ENCODE peak calls at places on chromosome 2, in eight cellular contexts. S is RWPE1; L is Peyer's patch; Z is HFFc6; E is nephron progenitor cell; D is CD4-positive, alpha-beta T cell; F is AG10803; W is mucosa of descending colon. J is an unnamed sample.

GRCh38 chr2:80148906-80149305 is 155.6 kb downstream of the LRRTM1 start:
- DNase-seq in W (no peak), Z (no peak), D (no peak), F (no peak), L (no peak), E (no peak), S (no peak), J (no peak)

GRCh38 chr2:203673933-203674332 is 32.5 kb upstream of the CD28 start:
- DNase-seq in F (peak), L (no peak), E (no peak), S (no peak), W (no peak), D (no peak), Z (peak), J (no peak)

GRCh38 chr2:17604050-17604449 is 63.6 kb downstream of the VSNL1 start:
- DNase-seq in L (no peak), Z (no peak), F (no peak), W (no peak), E (no peak), S (no peak), D (no peak), J (no peak)

GRCh38 chr2:88170472-88170892 is 336 bp downstream of the THNSL2 start:
- DNase-seq in D (no peak), S (no peak), L (peak), W (peak), F (no peak), Z (no peak), E (no peak), J (no peak)

GRCh38 chr2:152555048-152555447 is 162.2 kb downstream of the PRPF40A start:
- DNase-seq in F (no peak), L (no peak), W (no peak), Z (no peak), S (no peak), E (no peak), D (no peak), J (no peak)

GRCh38 chr2:70806620-70807019 is 13.8 kb downstream of the CLEC4F start:
- DNase-seq in D (no peak), E (no peak), W (no peak), S (no peak), Z (no peak), F (no peak), L (no peak), J (no peak)

GRCh38 chr2:33552758-33553461 is 46.2 kb downstream of the FAM98A start:
- DNase-seq in S (no peak), F (peak), D (no peak), W (no peak), Z (peak), E (no peak), L (no peak), J (no peak)

GRCh38 chr2:119292226-119292625 is 68.6 kb downstream of the STEAP3 start:
- DNase-seq in E (no peak), Z (no peak), D (no peak), S (no peak), L (no peak), F (peak), W (no peak), J (no peak)

GRCh38 chr2:80068068-80068467 is 236.5 kb downstream of the LRRTM1 start:
- DNase-seq in L (no peak), E (no peak), S (no peak), D (no peak), W (no peak), F (no peak), Z (no peak), J (no peak)

GRCh38 chr2:86044614-86045013 is 61.1 kb downstream of the POLR1A start:
- DNase-seq in S (no peak), W (no peak), E (no peak), F (no peak), D (no peak), Z (no peak), L (peak), J (no peak)

GRCh38 chr2:47653909-47654789 is 128.8 kb upstream of the MSH6 start:
- DNase-seq in S (no peak), W (no peak), D (no peak), F (no peak), E (peak), Z (no peak), L (peak), J (no peak)

GRCh38 chr2:176088937-176089842 is 3.3 kb upstream of the HOXD13 start:
- DNase-seq in L (no peak), S (no peak), E (no peak), Z (no peak), W (no peak), F (no peak), D (no peak), J (peak)

GRCh38 chr2:129813404-129813803 is 166.1 kb upstream of the RAB6C start:
- DNase-seq in Z (no peak), F (no peak), E (no peak), D (no peak), S (no peak), L (no peak), W (no peak), J (no peak)

GRCh38 chr2:29012211-29012681 is 31.1 kb downstream of the TOGARAM2 start:
- DNase-seq in Z (no peak), S (no peak), F (peak), L (peak), D (peak), E (peak), W (peak), J (no peak)

GRCh38 chr2:219596954-219597551 is 604 bp upstream of the STK11IP start:
- DNase-seq in Z (no peak), S (no peak), L (no peak), D (no peak), F (no peak), W (no peak), E (no peak), J (no peak)

GRCh38 chr2:72116081-72116533 is 31.6 kb downstream of the CYP26B1 start:
- DNase-seq in F (no peak), Z (no peak), S (no peak), W (no peak), D (no peak), L (no peak), E (no peak), J (peak)

GRCh38 chr2:210195066-210195852 is 24.1 kb upstream of the KANSL1L start:
- DNase-seq in D (no peak), Z (peak), F (peak), S (peak), W (no peak), E (no peak), L (no peak), J (no peak)

GRCh38 chr2:98505311-98505808 is 60.7 kb downstream of the INPP4A start:
- DNase-seq in W (peak), F (no peak), E (no peak), S (no peak), Z (no peak), L (peak), D (peak), J (no peak)

GRCh38 chr2:25228848-25229674 is 60.7 kb upstream of the POMC start:
- DNase-seq in Z (peak), W (no peak), S (peak), F (peak), D (no peak), L (peak), E (peak), J (no peak)

GRCh38 chr2:188303363-188304031 is 11.8 kb downstream of the GULP1 start:
- DNase-seq in F (peak), D (no peak), L (no peak), S (peak), Z (peak), E (no peak), W (no peak), J (no peak)

GRCh38 chr2:24908316-24908937 is 11.6 kb downstream of the ADCY3 start:
- DNase-seq in F (no peak), L (peak), E (no peak), Z (no peak), D (no peak), S (no peak), W (no peak), J (no peak)

GRCh38 chr2:15783489-15783888 is 156.9 kb upstream of the MYCN start:
- DNase-seq in D (no peak), F (no peak), S (no peak), W (no peak), E (no peak), Z (no peak), L (no peak), J (no peak)

GRCh38 chr2:176188969-176189665 is 649 bp downstream of the HOXD1 start:
- DNase-seq in Z (no peak), S (peak), W (no peak), D (no peak), L (no peak), F (no peak), E (peak), J (no peak)

GRCh38 chr2:189350515-189351209 is 90.6 kb upstream of the WDR75 start:
- DNase-seq in E (no peak), Z (peak), S (no peak), D (no peak), L (no peak), W (no peak), F (peak), J (peak)

GRCh38 chr2:239552213-239552926 is 151.6 kb upstream of the HDAC4 start:
- DNase-seq in D (no peak), E (no peak), F (no peak), W (peak), S (no peak), Z (no peak), L (no peak), J (no peak)

GRCh38 chr2:75790121-75790520 is 79.4 kb upstream of the GCFC2 start:
- DNase-seq in S (no peak), W (no peak), F (no peak), E (no peak), Z (no peak), D (no peak), L (no peak), J (no peak)

GRCh38 chr2:75592028-75592427 is 31.3 kb upstream of the EVA1A start:
- DNase-seq in E (no peak), W (no peak), S (peak), L (no peak), F (peak), Z (peak), D (no peak), J (no peak)

GRCh38 chr2:80053522-80054338 is 250.8 kb downstream of the LRRTM1 start:
- DNase-seq in Z (no peak), L (no peak), D (no peak), W (no peak), E (no peak), S (peak), F (no peak), J (no peak)

GRCh38 chr2:54522624-54523281 is 66.6 kb downstream of the SPTBN1 start:
- DNase-seq in E (peak), D (peak), Z (peak), W (no peak), S (peak), L (peak), F (no peak), J (no peak)

GRCh38 chr2:129717560-129718128 is 261.8 kb upstream of the RAB6C start:
- DNase-seq in F (no peak), W (no peak), L (no peak), S (no peak), E (peak), Z (no peak), D (no peak), J (no peak)

GRCh38 chr2:71389379-71390072 is 57.9 kb downstream of the ZNF638 start:
- DNase-seq in D (no peak), F (no peak), L (no peak), E (no peak), W (no peak), Z (no peak), S (no peak), J (no peak)

GRCh38 chr2:97728091-97728596 is 14.8 kb downstream of the ZAP70 start:
- DNase-seq in D (no peak), L (peak), E (no peak), Z (no peak), W (no peak), F (peak), S (peak), J (no peak)

GRCh38 chr2:62293490-62294212 is 97.7 kb downstream of the B3GNT2 start:
- DNase-seq in F (no peak), L (peak), Z (no peak), W (peak), S (peak), E (peak), D (no peak), J (no peak)

GRCh38 chr2:36530983-36531354 is 67.0 kb downstream of the FEZ2 start:
- DNase-seq in Z (no peak), L (no peak), E (no peak), F (peak), S (no peak), D (no peak), W (no peak), J (no peak)

GRCh38 chr2:144671695-144672094 is 151.8 kb upstream of the ZEB2 start:
- DNase-seq in D (no peak), F (peak), S (no peak), Z (no peak), E (no peak), L (no peak), W (no peak), J (no peak)

GRCh38 chr2:157302492-157303099 is 23.0 kb downstream of the ERMN start:
- DNase-seq in D (peak), S (peak), F (peak), Z (peak), E (peak), W (no peak), L (no peak), J (no peak)

DNA sequence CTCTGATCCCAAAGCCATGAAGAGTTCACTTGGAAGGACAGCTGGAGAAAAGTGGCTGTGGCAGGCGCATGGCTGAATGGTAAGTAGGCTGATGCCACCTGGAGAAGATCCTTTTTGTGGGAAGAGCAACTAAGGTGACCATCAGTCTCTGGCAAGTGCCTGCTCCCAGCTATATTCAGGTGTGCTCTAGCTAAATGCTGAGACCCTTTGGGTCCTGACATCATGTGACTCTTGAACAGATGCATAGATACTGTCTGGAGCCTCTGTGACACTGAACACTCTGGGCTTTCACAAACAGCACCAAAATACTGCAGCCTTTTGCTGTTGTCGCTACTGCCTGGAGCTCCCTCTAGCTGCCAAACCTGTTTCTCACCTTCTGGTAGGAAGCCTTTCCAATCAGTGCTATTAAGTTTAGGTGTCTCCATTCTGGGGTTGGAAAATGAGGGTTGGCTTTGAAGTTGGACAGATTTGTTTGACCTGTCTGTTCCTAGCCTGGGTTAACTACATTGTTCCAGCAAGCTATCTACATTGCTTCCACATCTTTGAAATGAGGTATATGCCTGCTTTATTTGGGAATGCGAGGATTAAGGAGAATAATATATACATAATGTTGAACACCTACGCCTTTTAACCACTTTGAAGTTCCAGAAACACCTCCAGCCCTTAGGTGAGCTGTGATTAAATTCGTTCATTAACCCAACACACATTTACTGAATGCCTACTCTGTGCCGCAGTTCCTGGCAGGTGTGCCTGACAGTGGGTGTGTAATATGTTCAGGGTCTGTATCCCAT is 3.1 kb downstream of the EGR4 start:
- DNase-seq in Z (peak), F (no peak), S (no peak), D (peak), L (peak), W (no peak), E (peak), J (no peak)
- TF ChIP-seq CTCF in Z (peak), F (peak), S (peak), D (peak), L (peak), W (peak), E (peak), J (no peak)

DNA sequence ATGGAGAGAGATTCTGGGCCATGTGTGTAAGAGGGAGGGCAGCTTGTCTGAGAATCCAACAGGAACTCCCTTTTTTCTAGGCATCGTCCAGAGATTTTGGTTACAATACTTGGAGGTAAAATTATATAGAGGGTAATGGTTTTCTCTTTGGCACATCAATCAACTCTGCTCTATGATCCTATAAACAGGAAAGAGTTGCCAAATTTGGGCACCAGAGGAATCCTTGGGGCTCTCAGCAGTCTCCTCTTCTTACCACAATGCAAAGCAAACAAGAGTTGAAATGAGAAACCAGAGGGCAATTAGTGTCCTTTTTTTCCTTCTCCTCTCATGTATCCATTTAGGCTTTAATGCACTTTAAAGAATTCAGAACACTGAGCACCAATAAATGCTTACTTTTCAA is 243.4 kb downstream of the SLC8A1 start:
- DNase-seq in S (no peak), W (no peak), F (no peak), L (no peak), Z (peak), E (no peak), D (no peak), J (no peak)
- TF ChIP-seq CTCF in S (no peak), W (no peak), F (no peak), L (no peak), Z (no peak), E (no peak), D (no peak), J (no peak)

GRCh38 chr2:7379799-7380198 is 462.6 kb downstream of the RNF144A start:
- DNase-seq in S (no peak), F (no peak), W (no peak), D (no peak), Z (no peak), L (no peak), E (no peak), J (no peak)
- TF ChIP-seq CTCF in S (no peak), F (peak), W (no peak), D (no peak), Z (no peak), L (no peak), E (no peak), J (no peak)

DNA sequence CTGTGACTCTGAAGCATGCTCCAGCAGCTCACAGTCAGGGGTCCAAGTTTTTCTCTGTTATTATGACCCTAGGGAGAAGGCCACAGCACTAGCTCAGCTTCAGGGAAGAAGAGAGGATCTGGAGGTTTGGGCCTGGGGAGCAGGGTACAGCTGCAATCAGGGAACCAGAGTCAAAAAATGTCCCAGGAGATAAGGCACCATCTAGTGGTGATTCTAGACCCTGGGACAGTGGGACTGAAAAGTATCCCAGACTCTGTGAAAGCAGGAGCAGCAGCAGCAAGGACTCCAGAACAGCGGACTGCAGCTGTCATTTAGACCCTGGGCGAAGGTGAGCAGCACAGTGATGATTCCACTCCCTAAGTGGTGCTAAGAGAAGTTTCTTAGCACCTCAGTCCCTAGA is 278.4 kb upstream of the DDX18 start:
- DNase-seq in S (peak), E (peak), F (no peak), Z (no peak), D (no peak), W (no peak), L (no peak), J (no peak)
- TF ChIP-seq CTCF in S (no peak), E (peak), F (no peak), Z (peak), D (no peak), W (peak), L (peak), J (no peak)

DNA sequence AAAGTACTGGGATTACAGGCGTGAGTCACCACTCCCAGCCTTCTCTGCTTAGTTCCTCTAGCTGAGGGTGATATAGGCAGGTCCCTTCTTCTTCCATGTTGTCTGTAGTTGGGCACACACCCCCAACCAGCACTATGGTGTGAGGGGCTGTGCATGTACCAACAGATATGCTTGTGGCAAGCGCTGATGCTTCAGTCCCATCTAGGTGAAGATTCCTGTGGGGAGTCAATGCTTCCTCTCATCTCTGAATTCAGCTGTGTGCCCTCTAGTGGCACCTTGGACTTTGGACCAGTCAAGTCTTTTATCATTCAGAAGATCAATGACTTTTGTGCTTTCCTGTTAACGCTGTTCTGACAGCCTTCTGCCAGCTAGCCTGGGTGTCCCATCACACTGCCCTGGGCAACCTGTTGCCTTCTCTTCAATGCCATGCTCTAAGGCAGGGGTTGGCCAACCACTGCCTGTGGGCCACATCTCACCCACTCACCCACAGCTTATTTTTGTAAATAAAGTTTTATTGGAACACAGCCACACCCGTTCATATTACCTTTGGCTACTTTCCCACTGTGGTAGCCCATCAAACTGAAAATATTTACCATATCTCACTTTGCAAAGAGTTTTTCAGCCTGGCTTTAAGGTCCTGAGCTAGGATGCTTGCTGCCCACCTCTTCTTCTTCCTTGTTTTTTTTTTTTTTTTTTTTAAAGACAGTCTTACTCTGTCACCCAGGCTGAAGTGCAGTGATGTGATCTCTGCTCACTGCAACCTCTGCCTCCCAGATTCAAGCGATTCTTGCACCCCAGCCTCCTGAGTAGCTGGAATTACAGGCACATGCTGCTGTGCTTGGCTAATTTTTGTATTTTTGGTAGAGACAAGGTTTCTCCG is 51.0 kb downstream of the NPAS2 start:
- DNase-seq in D (no peak), F (no peak), E (no peak), S (no peak), L (peak), W (no peak), Z (no peak), J (no peak)
- TF ChIP-seq CTCF in D (no peak), F (peak), E (peak), S (no peak), L (no peak), W (no peak), Z (peak), J (no peak)

GRCh38 chr2:186941853-186942252 is 92.9 kb upstream of the ZSWIM2 start:
- DNase-seq in L (no peak), W (no peak), Z (no peak), S (no peak), E (no peak), D (no peak), F (no peak), J (no peak)

DNA sequence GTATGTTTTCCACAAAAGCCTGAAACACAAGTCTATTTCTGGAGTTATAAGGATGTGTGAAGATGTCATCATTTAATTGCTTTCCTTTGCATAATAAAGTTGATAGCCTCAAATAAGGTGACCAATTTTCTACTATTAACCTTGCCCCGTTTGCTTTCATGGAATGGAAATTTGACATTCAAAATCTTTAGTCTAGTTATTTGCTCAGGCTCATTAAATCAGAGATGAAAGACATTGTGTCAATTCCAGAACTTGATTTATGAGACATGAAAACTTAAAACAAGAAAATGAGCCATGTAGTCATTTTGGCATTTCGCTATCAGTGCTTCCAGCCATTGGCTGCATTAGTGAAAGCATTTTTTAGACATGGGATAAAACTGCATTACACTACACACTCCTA is 91.5 kb upstream of the ZSWIM2 start:
- DNase-seq in L (no peak), E (no peak), D (no peak), Z (no peak), W (no peak), S (no peak), F (no peak), J (no peak)
- TF ChIP-seq CTCF in L (no peak), E (no peak), D (no peak), Z (no peak), W (no peak), S (no peak), F (no peak), J (no peak)

GRCh38 chr2:212532585-212532984 is 6.0 kb downstream of the ERBB4 start:
- DNase-seq in Z (no peak), L (no peak), E (no peak), D (no peak), W (no peak), S (no peak), F (no peak), J (no peak)
- TF ChIP-seq CTCF in Z (peak), L (no peak), E (peak), D (no peak), W (no peak), S (no peak), F (no peak), J (no peak)

J was measured in coronary artery.